ENCODE peak calls at places on chromosomes 5 and 9, in five cellular contexts. L, B, K, S and H are unnamed samples.

GRCh38 chr9:3179716-3180115 is 335.8 kb upstream of the PUM3 start:
- DNase-seq in K (no peak), L (no peak), S (no peak), B (no peak), H (no peak)

GRCh38 chr9:135565141-135565628 is 3.6 kb downstream of the PAEP start:
- DNase-seq in B (no peak), S (no peak), K (no peak), L (no peak), H (no peak)

GRCh38 chr5:74141053-74141452 is 499.5 kb downstream of the ENC1 start:
- DNase-seq in S (no peak), K (no peak), L (no peak), B (no peak), H (no peak)

GRCh38 chr5:547086-547924 is 23.1 kb upstream of the SLC9A3 start:
- DNase-seq in B (no peak), K (no peak), S (no peak), L (peak; percentile 66), H (no peak)

GRCh38 chr5:152634596-152634995 is 229.5 kb upstream of the NMUR2 start:
- DNase-seq in B (no peak), K (no peak), S (no peak), L (peak; percentile 43), H (no peak)

GRCh38 chr5:96222129-96222528 is 210.9 kb downstream of the PCSK1 start:
- DNase-seq in B (no peak), K (no peak), S (no peak), L (no peak), H (no peak)

GRCh38 chr9:113998114-113998513 is 80.0 kb downstream of the AMBP start:
- DNase-seq in K (no peak), L (peak; percentile 48), S (no peak), B (no peak), H (peak; percentile 84)

GRCh38 chr9:107246259-107247254 is 36.5 kb upstream of the RAD23B start:
- DNase-seq in K (no peak), L (no peak), S (no peak), B (no peak), H (no peak)

GRCh38 chr5:103373576-103374472 is 115.3 kb downstream of the MACIR start:
- DNase-seq in L (no peak), B (no peak), K (no peak), S (no peak), H (no peak)

GRCh38 chr9:79693750-79694149 is 122.0 kb downstream of the TLE4 start:
- DNase-seq in K (no peak), L (no peak), B (no peak), S (no peak), H (no peak)

GRCh38 chr5:142201471-142201887 is 92.9 kb downstream of the NDFIP1 start:
- DNase-seq in B (no peak), L (no peak), S (no peak), K (no peak), H (no peak)

GRCh38 chr9:76901801-76902200 is 4.1 kb downstream of the PRUNE2 start:
- DNase-seq in S (no peak), K (no peak), B (no peak), L (no peak), H (no peak)

GRCh38 chr9:107944387-107944786 is 454.8 kb upstream of the KLF4 start:
- DNase-seq in B (no peak), L (no peak), K (no peak), S (no peak), H (no peak)

GRCh38 chr5:43019615-43020293 is 20.4 kb downstream of the ANXA2R start:
- DNase-seq in B (peak; percentile 78), L (peak; percentile 83), S (no peak), K (no peak), H (no peak)

GRCh38 chr9:108254236-108254635 is 601.5 kb downstream of the ACTL7B start:
- DNase-seq in B (no peak), S (no peak), L (no peak), K (no peak), H (no peak)

GRCh38 chr5:33601881-33602280 is 161.1 kb downstream of the TARS1 start:
- DNase-seq in B (no peak), K (no peak), L (peak; percentile 47), S (no peak), H (no peak)

GRCh38 chr9:100879884-100880283 is 148.6 kb upstream of the PLPPR1 start:
- DNase-seq in L (no peak), K (no peak), B (no peak), S (no peak), H (no peak)

GRCh38 chr5:9513825-9514224 is 32.0 kb downstream of the SEMA5A start:
- DNase-seq in B (no peak), K (no peak), S (no peak), L (no peak), H (no peak)

GRCh38 chr9:61665330-61665751 is 475.5 kb downstream of the SPATA31A7 start:
- DNase-seq in L (peak; percentile 59), K (no peak), S (no peak), B (no peak), H (peak; percentile 56)

GRCh38 chr9:17863213-17863883 is 284.5 kb downstream of the SH3GL2 start:
- DNase-seq in S (no peak), K (no peak), L (no peak), B (no peak), H (no peak)

GRCh38 chr5:128341056-128341455 is 197.0 kb downstream of the FBN2 start:
- DNase-seq in L (no peak), S (no peak), B (no peak), K (no peak), H (no peak)

GRCh38 chr5:38997579-38997978 is 76.6 kb downstream of the RICTOR start:
- DNase-seq in B (no peak), K (no peak), S (no peak), L (no peak), H (no peak)

GRCh38 chr5:82861705-82862104 is 215.5 kb downstream of the TMEM167A start:
- DNase-seq in L (no peak), K (no peak), B (no peak), S (peak; percentile 38), H (no peak)

GRCh38 chr5:31640024-31640423 is 1.1 kb downstream of the PDZD2 start:
- DNase-seq in K (no peak), L (no peak), B (no peak), S (no peak), H (no peak)

GRCh38 chr5:13956441-13956840 is 12.0 kb upstream of the DNAH5 start:
- DNase-seq in K (no peak), S (no peak), B (no peak), L (no peak), H (no peak)

GRCh38 chr9:76615149-76615548 is 149.1 kb upstream of the PCA3 start:
- DNase-seq in K (no peak), S (no peak), B (no peak), L (no peak), H (no peak)

GRCh38 chr5:171540865-171541264 is 121.4 kb downstream of the FGF18 start:
- DNase-seq in B (no peak), L (no peak), K (no peak), S (no peak), H (no peak)

GRCh38 chr9:134245179-134245578 is 80.8 kb upstream of the RNU6ATAC start:
- DNase-seq in K (no peak), S (no peak), L (peak; percentile 58), B (no peak), H (no peak)

GRCh38 chr9:35636135-35636876 is 14.4 kb downstream of the SIT1 start:
- DNase-seq in L (no peak), K (no peak), B (no peak), S (no peak), H (no peak)
- H3K4me1 ChIP-seq in L (no peaks in the 10 kb centered on the region), K (no peaks in the 10 kb centered on the region), B (peaks cover 33% of the 10 kb centered on the region), S (no peaks in the 10 kb centered on the region), H (no peaks in the 10 kb centered on the region)

DNA sequence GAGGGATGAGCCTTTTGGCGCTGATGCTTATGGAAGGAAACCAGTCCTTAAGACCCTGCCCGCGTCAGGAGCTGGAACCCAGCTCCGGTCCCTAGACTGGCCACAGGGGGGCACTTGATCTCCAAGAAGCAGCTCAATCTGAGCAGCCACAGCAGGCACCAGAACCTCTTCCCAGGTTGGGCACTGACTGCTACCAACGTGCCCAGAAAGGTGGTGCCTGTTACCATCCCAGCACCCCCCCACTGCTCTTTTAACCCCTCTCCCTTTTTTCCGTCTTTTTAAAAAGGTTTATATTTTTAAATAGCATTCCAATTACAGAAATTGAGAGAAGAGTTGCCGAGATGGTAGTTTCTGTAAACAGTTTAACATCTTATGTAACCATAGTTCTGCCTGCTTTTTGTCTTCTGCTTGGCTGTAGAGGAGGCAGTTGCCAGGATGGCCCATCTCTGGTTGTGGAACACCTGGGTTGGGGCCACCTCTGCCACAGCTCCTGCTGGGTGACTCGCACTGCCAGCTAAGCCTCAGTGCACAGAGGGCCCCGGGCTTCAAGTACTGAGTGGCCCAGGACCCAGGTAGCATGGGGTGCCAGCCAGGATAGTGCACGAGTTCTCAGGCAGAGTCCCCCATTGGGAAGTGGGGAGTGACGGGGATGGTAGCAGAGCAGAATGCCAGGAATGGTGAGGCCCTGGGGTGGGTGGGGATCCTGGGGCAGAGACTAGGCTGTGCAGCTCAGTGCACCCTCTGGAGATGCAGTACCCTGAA is 62.8 kb downstream of the PFDN1 start:
- DNase-seq in L (no peak), S (peak; percentile 59), B (peak; percentile 13), K (no peak), H (no peak)
- H3K4me1 ChIP-seq in L (peaks cover 37% of the 10 kb centered on the region), S (no peaks in the 10 kb centered on the region), B (peaks cover 7% of the 10 kb centered on the region), K (peaks cover 10% of the 10 kb centered on the region), H (peaks cover 52% of the 10 kb centered on the region)

GRCh38 chr9:128106940-128107259 is 20.6 kb downstream of the PTGES2 start:
- DNase-seq in K (no peak), S (no peak), L (peak; percentile 69), B (no peak), H (no peak)
- H3K4me1 ChIP-seq in K (no peaks in the 10 kb centered on the region), S (no peaks in the 10 kb centered on the region), L (peaks cover 32% of the 10 kb centered on the region), B (peaks cover 27% of the 10 kb centered on the region), H (peaks cover 25% of the 10 kb centered on the region)

GRCh38 chr5:154762700-154763099 is 7.5 kb downstream of the LARP1 start:
- DNase-seq in S (no peak), K (no peak), B (no peak), L (no peak), H (no peak)
- H3K4me1 ChIP-seq in S (no peaks in the 10 kb centered on the region), K (peaks cover 8% of the 10 kb centered on the region), B (peaks cover 79% of the 10 kb centered on the region), L (peaks cover 36% of the 10 kb centered on the region), H (peaks cover 98% of the 10 kb centered on the region)

GRCh38 chr9:2023042-2023441 is 7.9 kb downstream of the SMARCA2 start:
- DNase-seq in B (no peak), S (no peak), L (no peak), K (no peak), H (no peak)

GRCh38 chr9:2022560-2022959 is 7.4 kb downstream of the SMARCA2 start:
- DNase-seq in L (no peak), B (no peak), K (no peak), S (no peak), H (no peak)

GRCh38 chr9:2019723-2020122 is 4.6 kb downstream of the SMARCA2 start:
- DNase-seq in S (no peak), K (no peak), L (no peak), B (no peak), H (no peak)

GRCh38 chr9:2023532-2023931 is 8.4 kb downstream of the SMARCA2 start:
- DNase-seq in S (no peak), B (no peak), L (no peak), K (no peak), H (no peak)

DNA sequence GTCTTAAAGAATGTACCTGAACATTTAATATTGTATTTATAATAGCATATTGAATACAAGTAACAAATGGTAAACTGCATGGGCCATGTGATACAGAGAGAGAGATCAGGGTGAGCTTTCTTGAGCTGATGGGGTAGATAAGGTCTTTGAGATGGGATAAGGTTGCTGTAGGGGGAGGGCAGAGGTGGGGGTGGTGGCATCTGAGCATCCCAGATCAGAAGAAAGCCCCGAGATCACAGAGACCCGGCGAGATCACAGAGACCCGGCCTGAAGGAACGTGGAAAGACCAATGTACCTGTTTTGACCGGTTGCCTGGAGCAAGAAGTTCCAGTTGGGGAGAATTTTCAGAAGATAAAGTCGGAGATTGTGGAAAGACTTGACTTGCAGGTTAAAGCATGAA is 6.6 kb downstream of the SMARCA2 start:
- DNase-seq in K (no peak), B (no peak), S (no peak), L (no peak), H (no peak)
- H3K4me1 ChIP-seq in K (peaks cover 4% of the 10 kb centered on the region), B (peaks cover 86% of the 10 kb centered on the region), S (no peaks in the 10 kb centered on the region), L (peaks cover 38% of the 10 kb centered on the region), H (peaks cover 79% of the 10 kb centered on the region)